ENCODE peak calls at places on chromosomes 7 and 10, in ten cellular contexts. M is activated CD8-positive, alpha-beta T cell treated with anti-CD3 and anti-CD28 coated beads for 36 hours; W is neural crest cell; Y is cardiac muscle cell; T is CD4-positive, alpha-beta T cell; D is endothelial cell; N is K562; X is fibroblast of lung; S is brain microvascular endothelial cell; C is right lobe of liver. H is an unnamed sample.

GRCh38 chr10:36781570-36781969 is 343.8 kb upstream of the ANKRD30A start:
- DNase-seq in M (no peak), W (no peak), Y (no peak), T (no peak), D (no peak), N (no peak), X (no peak), S (no peak), C (no peak), H (no peak)

GRCh38 chr7:69814421-69814962 is 216.2 kb downstream of the AUTS2 start:
- DNase-seq in M (no peak), W (peak; percentile 32), Y (peak; percentile 37), T (no peak), D (no peak), N (no peak), X (no peak), S (no peak), C (no peak), H (no peak)

GRCh38 chr7:67738958-67739357 is 742.3 kb downstream of the TYW1 start:
- DNase-seq in M (no peak), W (no peak), Y (peak; percentile 95), T (no peak), D (no peak), N (no peak), X (peak; percentile 43), S (no peak), C (peak; percentile 76), H (peak; percentile 45)

GRCh38 chr10:107163904-107164861 is at the start of gene SORCS1:
- DNase-seq in M (no peak), W (peak; percentile 50), Y (no peak), T (no peak), D (peak; percentile 57), N (peak; percentile 4), X (no peak), S (no peak), C (peak; percentile 51), H (no peak)

GRCh38 chr10:70950062-70950461 is 61.7 kb upstream of the PCBD1 start:
- DNase-seq in M (no peak), W (no peak), Y (no peak), T (no peak), D (no peak), N (no peak), X (no peak), S (no peak), C (no peak), H (no peak)

GRCh38 chr10:116961305-116962251 is 43.4 kb downstream of the SHTN1 start:
- DNase-seq in M (no peak), W (no peak), Y (no peak), T (no peak), D (no peak), N (no peak), X (no peak), S (no peak), C (no peak), H (no peak)

GRCh38 chr10:125375210-125375609 is 214.8 kb upstream of the CTBP2 start:
- DNase-seq in M (no peak), W (no peak), Y (no peak), T (no peak), D (no peak), N (peak; percentile 0), X (peak; percentile 11), S (no peak), C (no peak), H (no peak)

GRCh38 chr10:90138844-90139243 is 437.5 kb downstream of the KIF20B start:
- DNase-seq in M (no peak), W (no peak), Y (peak; percentile 17), T (no peak), D (no peak), N (no peak), X (peak; percentile 36), S (peak; percentile 8), C (no peak), H (no peak)

GRCh38 chr10:93267521-93267920 is 193.8 kb downstream of the CYP26A1 start:
- DNase-seq in M (no peak), W (no peak), Y (no peak), T (no peak), D (no peak), N (no peak), X (no peak), S (no peak), C (no peak), H (no peak)

GRCh38 chr10:110865184-110865803 is 6.4 kb upstream of the PDCD4 start:
- DNase-seq in M (no peak), W (no peak), Y (peak; percentile 43), T (no peak), D (no peak), N (no peak), X (peak; percentile 36), S (no peak), C (no peak), H (no peak)

GRCh38 chr7:100583132-100584045 is 2.5 kb downstream of the LRCH4 start:
- DNase-seq in M (peak; percentile 92), W (no peak), Y (peak; percentile 81), T (peak; percentile 61), D (peak; percentile 50), N (peak; percentile 58), X (peak; percentile 72), S (peak; percentile 44), C (peak; percentile 65), H (no peak)

GRCh38 chr10:103254538-103255325 is 9.0 kb downstream of the RPEL1 start:
- DNase-seq in M (no peak), W (no peak), Y (peak; percentile 34), T (no peak), D (no peak), N (peak; percentile 65), X (no peak), S (peak; percentile 45), C (no peak), H (no peak)

GRCh38 chr7:26449175-26450165 is 157.8 kb downstream of the SNX10 start:
- DNase-seq in M (no peak), W (no peak), Y (peak; percentile 37), T (no peak), D (no peak), N (no peak), X (peak; percentile 13), S (peak; percentile 35), C (peak; percentile 62), H (no peak)

DNA sequence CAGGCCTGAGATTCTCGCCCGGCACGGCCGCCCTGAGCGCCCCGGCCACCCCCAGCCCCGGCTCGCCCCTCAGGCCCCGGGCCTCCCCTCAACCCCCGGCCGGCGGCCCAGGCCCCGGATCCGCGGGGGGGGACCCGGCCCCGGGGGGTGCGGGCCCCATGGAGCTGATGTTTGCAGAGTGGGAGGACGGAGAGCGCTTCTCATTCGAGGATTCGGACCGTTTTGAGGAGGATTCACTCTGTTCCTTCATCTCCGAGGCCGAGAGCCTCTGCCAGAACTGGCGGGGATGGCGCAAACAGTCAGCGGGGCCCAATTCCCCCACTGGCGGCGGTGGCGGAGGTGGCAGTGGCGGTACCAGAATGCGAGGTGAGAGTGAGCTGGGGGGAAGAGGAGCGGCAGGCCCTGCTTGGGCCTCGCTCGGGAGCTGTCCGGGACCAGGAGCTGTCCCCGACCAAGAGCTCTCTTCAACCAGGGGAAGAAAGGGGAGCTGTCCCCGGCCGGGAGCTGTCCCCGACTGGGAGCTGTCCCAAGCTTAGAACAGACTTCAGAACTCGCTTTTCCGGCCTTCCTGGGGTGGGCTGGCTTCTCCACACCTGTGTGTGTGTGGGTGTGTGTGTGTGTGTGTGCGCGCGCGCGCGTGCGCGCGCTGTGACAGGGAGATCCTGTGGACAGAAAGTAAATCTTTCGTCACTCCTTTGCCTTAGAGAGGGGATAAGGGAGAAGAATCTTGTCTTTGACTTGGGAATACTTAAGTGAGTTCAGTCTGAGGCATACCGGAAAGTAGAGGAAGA is 510 bp downstream of the ZSWIM8 start:
- DNase-seq in M (peak; percentile 70), W (no peak), Y (peak; percentile 40), T (peak; percentile 28), D (peak; percentile 60), N (peak; percentile 72), X (peak; percentile 45), S (peak; percentile 52), C (no peak), H (no peak)
- TF ChIP-seq CTCF in M (no peak), W (no peak), Y (no peak), T (no peak), D (no peak), N (no peak), X (no peak), S (no peak), C (peak; percentile 2), H (no peak)

GRCh38 chr10:6753644-6754043 is 173.6 kb upstream of the PRKCQ start:
- DNase-seq in M (no peak), W (no peak), Y (no peak), T (no peak), D (no peak), N (no peak), X (no peak), S (no peak), C (no peak), H (no peak)
- TF ChIP-seq CTCF in M (no peak), W (no peak), Y (no peak), T (no peak), D (no peak), N (no peak), X (no peak), S (no peak), C (no peak), H (no peak)

DNA sequence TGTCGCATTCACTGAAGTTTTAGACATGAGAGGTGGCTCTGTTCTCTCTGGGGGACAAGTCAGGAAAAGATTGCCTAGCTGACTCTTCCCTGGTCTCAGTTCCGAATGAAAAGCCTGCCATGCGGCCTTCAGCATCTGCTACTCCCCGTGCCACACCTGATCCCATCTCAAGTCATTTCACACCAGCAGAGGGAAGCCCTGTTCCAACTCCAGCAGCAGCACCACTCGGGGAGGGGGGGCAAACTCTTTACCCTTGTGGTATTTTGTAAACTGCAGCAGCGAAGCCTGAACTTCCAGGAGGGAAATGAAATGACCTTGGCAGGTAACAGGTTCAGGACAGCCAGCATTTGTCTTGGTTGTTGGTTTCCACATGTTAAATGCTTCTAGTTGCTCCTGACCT is 13.8 kb downstream of the LRRC4 start:
- DNase-seq in M (no peak), W (no peak), Y (no peak), T (no peak), D (no peak), N (no peak), X (no peak), S (no peak), C (no peak), H (no peak)
- TF ChIP-seq CTCF in M (no peak), W (no peak), Y (no peak), T (no peak), D (no peak), N (no peak), X (no peak), S (peak; percentile 10), C (no peak), H (no peak)

DNA sequence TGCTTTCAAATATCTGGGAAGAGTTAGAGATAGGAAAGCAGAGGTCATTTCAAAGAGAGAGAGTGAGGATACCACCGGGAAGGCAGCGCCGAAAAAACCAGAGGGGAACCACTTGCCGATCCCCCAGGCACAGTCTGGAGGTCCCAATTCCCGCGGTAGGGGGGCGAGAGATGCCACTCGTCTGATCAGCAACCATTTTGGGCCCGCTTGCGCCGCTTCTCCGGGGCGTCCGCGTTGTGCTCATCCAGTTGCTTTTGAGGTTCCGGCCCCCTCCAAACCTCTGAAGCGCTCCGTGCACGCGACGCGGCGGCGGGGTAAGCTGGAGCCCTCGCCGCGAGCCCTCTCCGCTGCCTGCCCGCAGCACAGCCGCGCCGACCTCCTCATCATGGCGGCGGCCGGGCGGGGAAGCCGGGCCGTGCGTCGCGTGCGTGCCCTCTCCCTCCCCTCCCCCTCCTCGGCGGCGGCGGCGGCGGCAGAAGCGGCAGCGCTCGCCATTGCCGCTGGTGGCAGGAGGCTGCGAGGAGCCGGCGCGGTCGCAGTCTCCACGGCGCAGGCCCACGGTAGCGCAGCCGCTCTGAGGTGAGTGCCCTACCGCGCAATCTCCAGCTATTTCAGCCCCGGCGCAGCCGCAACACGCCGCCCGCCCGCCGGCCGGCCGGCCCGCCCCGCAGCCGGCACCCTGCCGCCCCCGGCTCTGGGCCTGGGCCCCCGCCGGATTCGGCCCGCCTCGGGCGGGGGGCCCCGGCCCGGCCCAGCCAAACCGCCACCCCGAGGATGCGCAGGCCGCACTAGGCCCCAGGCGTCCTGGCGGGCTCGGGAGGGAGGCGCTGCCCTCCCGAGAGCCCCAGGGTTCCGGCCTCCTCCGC is at the start of gene NRF1:
- DNase-seq in M (peak; percentile 90), W (peak; percentile 84), Y (peak; percentile 96), T (peak; percentile 92), D (peak; percentile 94), N (peak; percentile 97), X (peak; percentile 91), S (peak; percentile 87), C (peak; percentile 92), H (peak; percentile 62)
- TF ChIP-seq CTCF in M (no peak), W (peak; percentile 27), Y (peak; percentile 2), T (no peak), D (no peak), N (peak; percentile 14), X (no peak), S (peak; percentile 2), C (no peak), H (peak; percentile 4)

H was measured in D721Med.